ENCODE peak calls at places on chromosomes 13 and 19, in nine cellular contexts. O is neural progenitor cell, I is transverse colon, U is colonic mucosa, J is uterus, W is stomach, A is BE2C, L is A549, E is tibial artery. H is an unnamed sample. For H3K4me1, the result is how much of the 10 kb centered on the place peaks cover.

GRCh38 chr13:112870737-112871287 is 98.2 kb upstream of the MCF2L start:
- DNase-seq in L (no peak), O (no peak), W (no peak), U (no peak), J (no peak), A (no peak), I (no peak), E (no peak), H (no peak)

GRCh38 chr13:39100996-39101751 is 62.9 kb downstream of the NHLRC3 start:
- DNase-seq in L (no peak), A (no peak), J (no peak), O (no peak), I (no peak), U (no peak), E (no peak), W (no peak), H (no peak)

GRCh38 chr19:38812841-38813320 is at the start of gene LGALS4:
- DNase-seq in J (no peak), O (no peak), U (peak), E (no peak), W (peak), I (peak), A (no peak), L (peak), H (no peak)

GRCh38 chr19:7808108-7808507 is 21.9 kb upstream of the EVI5L start:
- DNase-seq in O (no peak), W (no peak), I (no peak), J (no peak), U (no peak), A (no peak), E (no peak), L (no peak), H (no peak)

GRCh38 chr19:6458695-6459355 is 767 bp downstream of the SLC25A23 start:
- DNase-seq in O (peak), L (no peak), A (no peak), E (peak), J (no peak), I (peak), U (peak), W (peak), H (no peak)

GRCh38 chr19:38917921-38918491 is 6.0 kb upstream of the CCER2 start:
- DNase-seq in U (no peak), J (no peak), I (no peak), O (peak), W (no peak), A (peak), E (peak), L (peak), H (no peak)

GRCh38 chr19:952680-953500 is 27.1 kb downstream of the ARID3A start:
- DNase-seq in I (peak), W (no peak), U (peak), O (no peak), L (no peak), J (no peak), A (no peak), E (no peak), H (no peak)

GRCh38 chr19:42497492-42498226 is 30.6 kb downstream of the CEACAM1 start:
- DNase-seq in A (no peak), L (peak), W (peak), O (no peak), U (peak), E (no peak), I (peak), J (no peak), H (no peak)

GRCh38 chr19:23343434-23344010 is 51.7 kb downstream of the ZNF91 start:
- DNase-seq in J (no peak), U (no peak), E (no peak), I (no peak), L (no peak), O (no peak), W (no peak), A (no peak), H (no peak)

GRCh38 chr13:33349996-33350826 is 64.7 kb upstream of the STARD13 start:
- DNase-seq in I (peak), O (peak), W (peak), E (peak), J (peak), L (no peak), U (peak), A (peak), H (peak)

GRCh38 chr13:44726214-44726613 is 150.1 kb upstream of the TSC22D1 start:
- DNase-seq in A (no peak), U (no peak), W (no peak), E (no peak), J (no peak), O (no peak), I (no peak), L (no peak), H (no peak)

GRCh38 chr19:32816555-32817099 is 52.9 kb downstream of the SLC7A9 start:
- DNase-seq in W (no peak), A (no peak), O (no peak), I (no peak), L (no peak), U (no peak), E (no peak), J (no peak), H (no peak)

GRCh38 chr13:83449666-83450395 is 432.4 kb downstream of the SLITRK1 start:
- DNase-seq in L (peak), O (peak), E (no peak), U (no peak), A (no peak), I (no peak), J (no peak), W (no peak), H (no peak)

GRCh38 chr19:12202250-12202649 is 39.4 kb downstream of the ZNF136 start:
- DNase-seq in W (peak), U (peak), J (no peak), A (no peak), O (peak), E (no peak), L (no peak), I (peak), H (no peak)

GRCh38 chr13:40681341-40682051 is 15.1 kb upstream of the FOXO1 start:
- DNase-seq in O (no peak), I (no peak), E (no peak), J (peak), W (no peak), L (no peak), U (no peak), A (peak), H (no peak)

GRCh38 chr13:60811581-60811980 is 414.6 kb downstream of the TDRD3 start:
- DNase-seq in I (no peak), W (no peak), U (no peak), L (no peak), J (no peak), A (no peak), O (no peak), E (no peak), H (no peak)

GRCh38 chr13:109871018-109871370 is 84.6 kb upstream of the IRS2 start:
- DNase-seq in L (no peak), W (no peak), A (no peak), J (no peak), O (no peak), U (no peak), E (no peak), I (no peak), H (no peak)

GRCh38 chr19:55133639-55134444 is 15.2 kb downstream of the TNNT1 start:
- DNase-seq in L (no peak), A (no peak), U (no peak), W (no peak), J (no peak), O (no peak), I (no peak), E (no peak), H (peak)

GRCh38 chr19:19659646-19660245 is 3.7 kb downstream of the ATP13A1 start:
- DNase-seq in A (no peak), L (no peak), E (no peak), J (no peak), U (no peak), W (no peak), O (no peak), I (no peak), H (no peak)

GRCh38 chr13:74438911-74439310 is 304.7 kb upstream of the KLF12 start:
- DNase-seq in L (no peak), W (no peak), J (no peak), O (no peak), U (no peak), I (no peak), E (no peak), A (no peak), H (no peak)

GRCh38 chr13:39417131-39417530 is 185.9 kb downstream of the LHFPL6 start:
- DNase-seq in U (no peak), L (no peak), J (no peak), E (no peak), O (peak), A (peak), W (no peak), I (no peak), H (no peak)

GRCh38 chr19:7348587-7349230 is at the start of gene ARHGEF18:
- DNase-seq in L (no peak), U (no peak), W (no peak), O (no peak), I (peak), A (no peak), J (no peak), E (peak), H (no peak)

GRCh38 chr13:30340367-30341184 is 33.2 kb upstream of the KATNAL1 start:
- DNase-seq in U (peak), W (no peak), I (peak), A (peak), O (no peak), E (peak), L (no peak), J (peak), H (peak)

GRCh38 chr13:66967825-66968597 is 262.1 kb downstream of the PCDH9 start:
- DNase-seq in W (no peak), A (no peak), E (no peak), J (no peak), O (no peak), I (no peak), L (no peak), U (no peak), H (no peak)

GRCh38 chr13:108176685-108177274 is 38.6 kb downstream of the LIG4 start:
- DNase-seq in A (peak), J (no peak), E (no peak), U (peak), O (peak), L (peak), W (peak), I (peak), H (no peak)

GRCh38 chr13:46866150-46866549 is 30.7 kb downstream of the HTR2A start:
- DNase-seq in W (no peak), L (peak), O (peak), I (peak), A (peak), J (peak), E (no peak), U (peak), H (peak)

GRCh38 chr13:40024578-40024952 is 369.1 kb downstream of the COG6 start:
- DNase-seq in E (no peak), A (no peak), I (no peak), O (no peak), J (no peak), U (no peak), L (no peak), W (no peak), H (no peak)

GRCh38 chr19:54795763-54796162 is 7.6 kb upstream of the KIR2DL4 start:
- DNase-seq in W (no peak), O (no peak), E (no peak), A (no peak), I (no peak), U (no peak), L (no peak), J (no peak), H (no peak)

GRCh38 chr19:48325265-48325910 is at the start of gene EMP3:
- DNase-seq in U (peak), W (peak), I (peak), J (peak), A (peak), E (peak), L (peak), O (peak), H (peak)

GRCh38 chr19:1750343-1751021 is 2.8 kb upstream of the ONECUT3 start:
- DNase-seq in O (no peak), E (no peak), A (no peak), U (no peak), W (no peak), I (no peak), J (no peak), L (no peak), H (no peak)

GRCh38 chr19:35000647-35001501 is 751 bp downstream of the GRAMD1A start:
- DNase-seq in I (peak), J (no peak), L (peak), W (no peak), O (peak), U (peak), A (peak), E (no peak), H (no peak)

GRCh38 chr13:96994849-96995243 is 570 bp upstream of the OXGR1 start:
- DNase-seq in E (no peak), J (no peak), A (no peak), L (no peak), W (no peak), I (no peak), U (no peak), O (no peak), H (no peak)

GRCh38 chr13:48532146-48532472 is 771 bp downstream of the RCBTB2 start:
- DNase-seq in W (no peak), L (no peak), A (no peak), I (no peak), E (no peak), J (no peak), O (peak), U (peak), H (no peak)

GRCh38 chr19:49889687-49890348 is 6.9 kb downstream of the IL4I1 start:
- DNase-seq in E (peak), L (peak), O (peak), A (no peak), U (peak), J (peak), I (peak), W (peak), H (peak)

GRCh38 chr13:46648166-46648607 is 95.2 kb downstream of the LRCH1 start:
- DNase-seq in J (no peak), I (peak), E (no peak), A (peak), W (peak), O (peak), L (peak), U (peak), H (no peak)

GRCh38 chr13:56906909-56907308 is 233.8 kb upstream of the PRR20A start:
- DNase-seq in W (no peak), O (no peak), U (no peak), E (no peak), J (no peak), I (no peak), A (no peak), L (no peak), H (no peak)

GRCh38 chr13:50788551-50788950 is 54.9 kb downstream of the DLEU7 start:
- DNase-seq in A (no peak), U (no peak), E (no peak), O (no peak), L (no peak), W (no peak), J (no peak), I (no peak), H (no peak)

DNA sequence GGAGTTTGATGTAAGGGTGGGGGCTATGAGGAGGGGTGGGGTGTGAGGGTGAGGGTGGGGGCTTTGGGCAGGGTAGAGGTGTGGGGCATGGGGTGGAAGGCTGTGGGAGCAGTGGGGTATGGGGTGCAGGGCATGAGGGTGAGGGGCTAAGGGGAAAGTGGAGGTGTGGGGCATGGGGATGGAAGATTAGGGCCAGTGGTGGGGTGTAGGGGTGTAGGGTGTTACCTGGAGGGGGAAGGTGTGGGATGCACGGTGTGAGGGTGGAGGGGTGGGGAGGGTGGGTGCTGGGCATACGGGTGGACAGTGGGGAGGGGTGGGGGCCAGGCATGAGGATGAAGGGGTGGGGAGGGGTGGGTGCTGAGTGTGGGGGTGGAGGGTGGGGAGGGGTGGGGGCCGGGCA is 22.9 kb upstream of the RASA3 start:
- DNase-seq in I (no peak), E (no peak), L (no peak), W (no peak), J (no peak), A (no peak), U (no peak), O (no peak), H (no peak)
- H3K4me1 ChIP-seq in I (under half), E (under half), L (under half), W (under half), J (under half), A (under half), U (under half), O (under half), H (under half)

GRCh38 chr19:18477042-18477760 is 39.3 kb upstream of the ISYNA1 start:
- DNase-seq in L (peak), E (no peak), O (no peak), A (no peak), I (no peak), J (no peak), W (no peak), U (no peak), H (no peak)
- TF ChIP-seq CTCF in L (no peak), E (no peak), O (peak), A (peak), I (no peak), J (no peak), W (no peak), U (no peak), H (peak)

DNA sequence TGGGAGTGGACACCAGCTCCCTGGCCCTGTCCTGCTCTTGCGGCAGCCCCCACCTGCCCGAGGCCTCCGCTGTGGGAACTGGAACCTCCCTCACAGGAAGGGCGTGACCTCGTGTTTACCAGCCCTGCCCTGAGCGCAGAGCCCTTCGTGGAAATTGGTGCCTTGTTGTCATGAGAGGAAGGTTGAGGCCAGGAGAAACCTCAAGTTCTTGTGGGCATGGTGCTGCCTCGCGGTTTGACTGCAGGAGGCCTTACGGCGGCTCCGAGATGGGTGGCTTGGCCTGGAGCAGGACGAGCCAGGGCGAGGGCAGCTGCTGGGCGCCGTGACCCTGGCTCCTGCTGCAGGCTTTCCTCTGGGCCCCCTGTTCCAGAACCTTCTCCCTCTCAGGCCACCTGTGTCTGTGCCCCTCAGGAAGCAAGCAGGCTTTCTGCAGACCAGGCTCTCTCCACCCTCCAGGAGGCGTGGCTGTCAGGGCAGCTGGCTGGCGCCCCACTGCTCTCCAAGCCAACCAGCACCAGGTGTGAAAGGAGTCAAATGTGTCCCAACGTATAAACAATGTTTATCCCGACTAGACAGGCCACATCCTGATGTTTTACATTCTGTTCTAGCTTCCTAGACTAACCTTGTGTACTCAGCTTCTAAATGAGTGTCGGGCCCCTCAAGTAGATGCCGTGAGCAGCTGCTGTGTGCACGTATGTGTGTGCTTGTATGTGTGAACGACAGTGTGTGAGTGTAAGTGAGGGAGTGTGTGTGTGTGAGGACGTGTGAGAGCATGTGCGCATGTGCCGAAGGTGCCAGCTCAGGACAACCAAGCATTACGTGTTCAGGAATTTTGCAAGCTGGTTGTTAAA is 10.4 kb upstream of the RASA3 start:
- DNase-seq in O (no peak), I (peak), W (peak), E (peak), U (peak), L (no peak), A (no peak), J (no peak), H (no peak)
- H3K4me3 ChIP-seq in O (no peak), I (no peak), W (no peak), E (no peak), U (no peak), L (no peak), A (no peak), J (no peak), H (no peak)

DNA sequence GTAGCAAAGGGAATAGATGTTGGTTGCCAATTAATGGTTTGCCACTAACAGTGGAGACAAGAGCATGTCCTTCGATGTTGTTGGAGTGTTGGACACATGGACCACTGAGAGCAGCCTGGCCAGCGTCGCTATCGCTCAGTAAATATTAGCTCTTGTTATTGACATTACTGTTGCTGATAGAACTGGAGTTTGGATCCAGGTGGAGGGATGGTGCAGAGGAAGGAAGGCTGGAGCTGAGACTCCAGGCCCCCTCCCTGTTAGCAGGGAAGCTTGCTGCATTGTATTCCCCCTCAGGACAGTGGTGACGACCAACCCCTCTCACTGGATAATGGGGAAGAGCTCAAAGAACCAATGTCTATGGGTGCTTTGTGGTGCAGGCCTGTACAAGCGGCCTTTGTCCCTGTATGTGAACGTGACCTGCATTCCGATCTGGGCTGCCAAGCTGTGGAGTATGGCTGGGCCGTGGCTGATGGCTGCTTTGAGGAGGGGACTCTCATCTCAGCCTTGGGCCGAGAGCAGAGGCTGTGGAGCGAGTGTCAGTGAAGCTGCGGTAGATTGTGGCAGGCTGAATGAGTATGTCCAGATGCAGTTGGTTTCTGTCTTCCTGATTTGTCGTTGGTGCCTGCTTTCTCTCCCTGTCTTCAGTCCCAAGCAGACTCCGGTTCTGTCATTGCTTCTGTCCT is 7.0 kb downstream of the CLASRP start:
- DNase-seq in W (peak), I (no peak), A (no peak), E (no peak), J (no peak), O (no peak), L (no peak), U (no peak), H (no peak)
- H3K4me1 ChIP-seq in W (half or more), I (under half), A (under half), E (under half), J (under half), O (under half), L (under half), U (under half), H (half or more)

DNA sequence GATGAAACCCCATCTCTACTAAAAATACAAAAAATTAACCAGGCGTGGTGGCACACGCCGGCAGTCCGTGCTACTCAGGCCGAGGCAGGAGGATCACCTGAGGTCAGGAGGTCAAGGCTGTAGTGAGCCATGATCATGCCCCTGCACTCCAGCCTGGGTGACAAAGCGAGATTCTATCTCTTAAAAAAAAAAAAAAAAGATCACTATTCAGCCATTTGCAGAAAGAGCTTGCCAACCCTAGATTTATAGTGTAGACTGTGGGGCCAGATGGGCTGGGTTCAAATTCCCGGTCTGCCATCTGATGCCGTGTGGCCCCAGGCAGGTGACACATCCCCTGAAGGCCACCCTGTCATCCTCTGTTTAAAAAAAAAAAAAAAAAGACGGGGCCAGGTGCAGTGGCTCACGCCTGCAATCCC is 28.9 kb downstream of the SMIM24 start:
- DNase-seq in U (no peak), L (peak), O (no peak), E (no peak), I (no peak), A (no peak), W (no peak), J (no peak), H (no peak)
- TF ChIP-seq CTCF in U (no peak), L (no peak), O (no peak), E (no peak), I (no peak), A (no peak), W (no peak), J (no peak), H (no peak)

GRCh38 chr13:91351123-91351522 is 3.6 kb downstream of the MIR17HG start:
- DNase-seq in O (no peak), A (no peak), I (no peak), U (no peak), E (no peak), L (no peak), J (no peak), W (no peak), H (no peak)
- H3K4me3 ChIP-seq in O (peak), A (peak), I (no peak), U (no peak), E (no peak), L (peak), J (no peak), W (no peak), H (no peak)

GRCh38 chr13:95403349-95404140 is 102.3 kb upstream of the ABCC4 start:
- DNase-seq in W (no peak), J (no peak), I (no peak), E (no peak), L (no peak), U (no peak), A (no peak), O (peak), H (no peak)

GRCh38 chr13:95404141-95404882 is 103.1 kb upstream of the ABCC4 start:
- DNase-seq in I (peak), A (peak), L (peak), E (peak), U (peak), J (peak), O (peak), W (peak), H (peak)
- H3K4me1 ChIP-seq in I (under half), A (under half), L (under half), E (under half), U (under half), J (under half), O (under half), W (under half), H (under half)

H was measured in psoas muscle.